ENCODE peak calls at places on chromosomes 13 and 19, in four cellular contexts. One of them, this sample, is unnamed.

GRCh38 chr19:4693471-4694121 is 23.5 kb upstream of the MYDGF start:
- DNase-seq in breast epithelium: no peak
- DNase-seq in heart left ventricle: no peak
- DNase-seq in lower leg skin: no peak
- DNase-seq in this sample: no peak

GRCh38 chr13:25584975-25585374 is 213.2 kb downstream of the ATP8A2 start:
- DNase-seq in breast epithelium: no peak
- DNase-seq in heart left ventricle: no peak
- DNase-seq in lower leg skin: no peak
- DNase-seq in this sample: no peak

GRCh38 chr13:50129065-50129922 is 114.0 kb downstream of the KCNRG start:
- DNase-seq in breast epithelium: no peak
- DNase-seq in heart left ventricle: no peak
- DNase-seq in lower leg skin: no peak
- DNase-seq in this sample: no peak

GRCh38 chr19:6059996-6060599 is 50.2 kb downstream of the RFX2 start:
- DNase-seq in breast epithelium: peak
- DNase-seq in heart left ventricle: no peak
- DNase-seq in lower leg skin: peak
- DNase-seq in this sample: peak

GRCh38 chr19:13466697-13467096 is 39.6 kb downstream of the CACNA1A start:
- DNase-seq in breast epithelium: no peak
- DNase-seq in heart left ventricle: no peak
- DNase-seq in lower leg skin: no peak
- DNase-seq in this sample: no peak

GRCh38 chr19:48480151-48480475 is 10.9 kb downstream of the CYTH2 start:
- DNase-seq in breast epithelium: no peak
- DNase-seq in heart left ventricle: peak
- DNase-seq in lower leg skin: peak
- DNase-seq in this sample: peak

GRCh38 chr13:24172071-24172470 is 11.6 kb downstream of the SPATA13 start:
- DNase-seq in breast epithelium: no peak
- DNase-seq in heart left ventricle: no peak
- DNase-seq in lower leg skin: no peak
- DNase-seq in this sample: no peak

GRCh38 chr19:17348700-17349099 is 11.3 kb downstream of the GTPBP3 start:
- DNase-seq in breast epithelium: peak
- DNase-seq in heart left ventricle: peak
- DNase-seq in lower leg skin: no peak
- DNase-seq in this sample: peak

GRCh38 chr13:46124531-46124966 is 19.7 kb upstream of the CPB2 start:
- DNase-seq in breast epithelium: no peak
- DNase-seq in heart left ventricle: no peak
- DNase-seq in lower leg skin: no peak
- DNase-seq in this sample: no peak

GRCh38 chr19:48698046-48698445 is 2.3 kb downstream of the FUT2 start:
- DNase-seq in breast epithelium: no peak
- DNase-seq in heart left ventricle: no peak
- DNase-seq in lower leg skin: no peak
- DNase-seq in this sample: no peak

GRCh38 chr13:23715762-23716235 is 145.6 kb downstream of the TNFRSF19 start:
- DNase-seq in breast epithelium: no peak
- DNase-seq in heart left ventricle: no peak
- DNase-seq in lower leg skin: no peak
- DNase-seq in this sample: peak

GRCh38 chr13:114132419-114133121 is at the start of gene RASA3:
- DNase-seq in breast epithelium: no peak
- DNase-seq in heart left ventricle: peak
- DNase-seq in lower leg skin: peak
- DNase-seq in this sample: peak

GRCh38 chr13:114131581-114132418 is 623 bp downstream of the RASA3 start:
- DNase-seq in breast epithelium: no peak
- DNase-seq in heart left ventricle: no peak
- DNase-seq in lower leg skin: no peak
- DNase-seq in this sample: no peak

GRCh38 chr13:114130131-114130707 is 2.2 kb downstream of the RASA3 start:
- DNase-seq in breast epithelium: no peak
- DNase-seq in heart left ventricle: no peak
- DNase-seq in lower leg skin: no peak
- DNase-seq in this sample: no peak

GRCh38 chr13:114129649-114130062 is 2.8 kb downstream of the RASA3 start:
- DNase-seq in breast epithelium: no peak
- DNase-seq in heart left ventricle: no peak
- DNase-seq in lower leg skin: no peak
- DNase-seq in this sample: no peak

DNA sequence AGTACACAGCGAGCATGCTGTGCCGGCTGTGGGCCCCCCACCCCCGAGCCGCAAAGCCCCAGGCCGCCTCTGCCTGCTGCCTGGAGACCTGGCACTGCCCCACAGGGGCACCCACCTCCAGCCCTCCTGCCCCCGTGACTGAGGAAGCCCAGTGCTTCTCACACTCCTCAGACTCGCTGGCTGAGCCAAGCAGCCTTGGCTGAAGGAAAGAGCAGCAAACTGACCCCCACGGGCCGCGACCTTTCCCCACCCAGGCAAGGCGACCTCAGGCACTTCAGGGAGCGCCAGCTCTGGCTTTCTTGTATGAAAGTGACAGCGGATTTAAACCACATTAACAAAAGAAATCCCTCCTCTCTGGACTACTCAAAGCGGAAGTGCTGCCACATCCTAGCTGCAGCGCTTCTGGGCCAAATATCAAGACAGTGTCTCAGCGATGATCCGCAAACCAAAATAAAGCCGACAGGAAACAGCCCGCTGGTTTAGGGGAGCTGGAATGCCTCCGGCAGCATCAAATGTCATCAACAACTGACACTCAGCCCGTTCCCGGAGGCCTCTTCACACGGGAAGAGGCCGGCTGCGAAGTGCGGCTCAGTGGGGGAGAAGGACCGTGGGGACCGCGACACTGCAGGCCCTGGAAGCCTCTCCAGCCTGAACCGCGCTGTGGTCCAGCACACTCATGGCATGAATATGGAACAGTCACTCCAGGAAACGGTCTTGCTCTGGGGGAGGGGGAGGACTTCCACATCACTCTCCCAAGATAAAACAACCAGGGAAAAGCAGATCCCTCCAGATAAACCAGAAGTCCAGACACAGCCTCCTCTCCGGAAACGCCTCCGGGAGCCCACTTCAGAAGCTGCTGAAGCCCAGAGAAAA is 1.5 kb downstream of the RASA3 start:
- DNase-seq in breast epithelium: no peak
- DNase-seq in heart left ventricle: peak
- DNase-seq in lower leg skin: no peak
- DNase-seq in this sample: peak
- TF ChIP-seq POLR2A in breast epithelium: no peak
- TF ChIP-seq POLR2A in heart left ventricle: no peak
- TF ChIP-seq POLR2A in lower leg skin: no peak
- TF ChIP-seq POLR2A in this sample: peak

DNA sequence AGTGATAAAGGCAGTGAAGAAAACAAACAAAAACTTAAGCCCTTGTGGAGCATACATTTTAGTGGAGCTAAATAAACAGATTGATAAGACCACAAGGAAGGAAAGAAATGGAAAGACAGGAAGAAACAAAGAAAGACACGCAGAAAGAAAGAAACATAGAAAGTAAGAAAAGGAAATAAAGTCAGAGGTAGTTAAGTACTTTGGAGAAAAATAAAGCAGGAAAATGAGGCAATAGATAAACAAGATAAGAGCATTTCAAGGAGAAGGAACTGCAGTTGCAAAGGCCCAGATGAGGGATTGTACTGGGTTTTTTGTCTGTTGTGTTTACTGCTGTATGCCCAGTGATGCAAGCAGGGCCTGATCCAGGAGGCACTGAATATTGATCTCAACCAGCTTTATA is 1.0 kb downstream of the NFKBIB start:
- DNase-seq in breast epithelium: no peak
- DNase-seq in heart left ventricle: no peak
- DNase-seq in lower leg skin: no peak
- DNase-seq in this sample: no peak
- H3K4me3 ChIP-seq in breast epithelium: peak
- H3K4me3 ChIP-seq in heart left ventricle: peak
- H3K4me3 ChIP-seq in lower leg skin: no peak
- H3K4me3 ChIP-seq in this sample: no peak

GRCh38 chr13:75762967-75763366 is 126.8 kb downstream of the LMO7 start:
- DNase-seq in breast epithelium: no peak
- DNase-seq in heart left ventricle: no peak
- DNase-seq in lower leg skin: no peak
- DNase-seq in this sample: no peak

GRCh38 chr13:75761373-75761772 is 125.2 kb downstream of the LMO7 start:
- DNase-seq in breast epithelium: no peak
- DNase-seq in heart left ventricle: no peak
- DNase-seq in lower leg skin: no peak
- DNase-seq in this sample: no peak

GRCh38 chr13:75763511-75763910 is 127.4 kb downstream of the LMO7 start:
- DNase-seq in breast epithelium: no peak
- DNase-seq in heart left ventricle: no peak
- DNase-seq in lower leg skin: no peak
- DNase-seq in this sample: no peak

GRCh38 chr13:75760182-75760981 is 124.3 kb downstream of the LMO7 start:
- DNase-seq in breast epithelium: no peak
- DNase-seq in heart left ventricle: peak
- DNase-seq in lower leg skin: no peak
- DNase-seq in this sample: peak

DNA sequence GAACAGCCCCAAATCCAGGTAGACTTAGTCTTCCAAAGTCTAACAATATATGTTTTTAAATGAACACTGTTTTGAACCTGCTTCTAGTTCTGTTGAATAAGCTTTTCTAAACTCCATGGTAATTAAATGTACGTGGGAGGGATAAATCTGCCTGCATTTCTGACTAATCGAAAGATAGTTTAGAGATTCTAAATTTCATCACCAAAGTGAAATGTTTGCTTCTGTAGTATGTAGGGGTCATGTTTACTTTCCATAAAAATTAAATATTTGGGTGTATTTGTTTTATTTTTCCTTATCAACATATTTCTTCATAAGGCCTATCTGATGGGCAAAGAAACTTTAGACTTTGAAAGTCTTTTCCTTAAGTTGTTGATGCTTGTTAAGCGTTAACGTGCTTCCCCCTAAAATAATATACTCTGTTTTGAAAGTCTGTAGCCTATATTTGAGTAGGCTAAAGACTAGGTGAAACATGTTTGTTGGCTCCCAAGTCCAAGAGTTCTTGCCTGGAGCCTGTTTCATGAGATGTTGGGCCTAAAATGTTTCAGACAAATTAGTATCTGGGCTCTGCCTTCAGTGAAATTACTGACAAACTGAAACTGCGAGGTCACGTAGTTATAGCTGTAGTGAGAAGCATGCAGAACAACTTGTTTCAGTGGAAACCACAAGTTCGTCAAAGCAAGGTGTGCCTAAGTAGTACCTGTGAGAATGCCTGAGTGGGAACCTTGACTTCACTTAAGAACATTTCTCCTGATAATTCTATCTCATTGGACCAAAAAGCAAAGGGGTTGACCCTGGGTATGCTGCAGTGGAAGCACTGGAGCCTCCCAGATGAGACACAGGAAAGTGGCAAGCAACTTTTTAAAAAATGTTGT is 126.2 kb downstream of the LMO7 start:
- DNase-seq in breast epithelium: no peak
- DNase-seq in heart left ventricle: no peak
- DNase-seq in lower leg skin: no peak
- DNase-seq in this sample: no peak
- TF ChIP-seq POLR2A in breast epithelium: no peak
- TF ChIP-seq POLR2A in heart left ventricle: no peak
- TF ChIP-seq POLR2A in lower leg skin: no peak
- TF ChIP-seq POLR2A in this sample: peak

GRCh38 chr13:40172149-40172591 is 494.3 kb downstream of the FOXO1 start:
- DNase-seq in breast epithelium: peak
- DNase-seq in heart left ventricle: no peak
- DNase-seq in lower leg skin: no peak
- DNase-seq in this sample: no peak
- H3K4me3 ChIP-seq in breast epithelium: peak
- H3K4me3 ChIP-seq in heart left ventricle: no peak
- H3K4me3 ChIP-seq in lower leg skin: no peak
- H3K4me3 ChIP-seq in this sample: no peak

GRCh38 chr13:114043421-114044053 is 69.7 kb upstream of the C13orf46 start:
- DNase-seq in breast epithelium: peak
- DNase-seq in heart left ventricle: peak
- DNase-seq in lower leg skin: peak
- DNase-seq in this sample: peak
- TF ChIP-seq POLR2A in breast epithelium: no peak
- TF ChIP-seq POLR2A in heart left ventricle: no peak
- TF ChIP-seq POLR2A in lower leg skin: no peak
- TF ChIP-seq POLR2A in this sample: no peak

GRCh38 chr19:15433519-15434069 is 14.8 kb upstream of the AKAP8L start:
- DNase-seq in breast epithelium: no peak
- DNase-seq in heart left ventricle: no peak
- DNase-seq in lower leg skin: no peak
- DNase-seq in this sample: no peak
- H3K4me3 ChIP-seq in breast epithelium: peak
- H3K4me3 ChIP-seq in heart left ventricle: peak
- H3K4me3 ChIP-seq in lower leg skin: no peak
- H3K4me3 ChIP-seq in this sample: peak

DNA sequence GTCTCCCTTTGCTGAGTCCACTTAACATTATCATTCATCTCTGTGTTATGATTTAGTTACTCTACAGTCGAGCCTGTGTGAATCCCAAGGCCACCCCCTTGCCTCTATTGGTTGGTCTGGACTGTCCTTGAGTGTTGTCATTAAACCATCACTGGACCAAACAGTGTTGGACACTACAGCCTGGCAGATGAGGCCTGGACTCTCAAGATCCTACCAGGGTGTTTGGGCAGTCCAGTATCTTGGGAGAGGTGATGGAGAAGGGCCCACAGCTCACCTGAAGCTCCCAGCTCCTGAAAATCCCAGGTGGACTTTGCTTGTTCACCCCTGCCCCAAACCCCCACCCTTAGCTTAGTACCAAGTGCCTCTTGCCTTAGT is 3.8 kb downstream of the CHMP2A start:
- DNase-seq in breast epithelium: no peak
- DNase-seq in heart left ventricle: no peak
- DNase-seq in lower leg skin: no peak
- DNase-seq in this sample: no peak
- TF ChIP-seq POLR2A in breast epithelium: no peak
- TF ChIP-seq POLR2A in heart left ventricle: no peak
- TF ChIP-seq POLR2A in lower leg skin: no peak
- TF ChIP-seq POLR2A in this sample: no peak

This sample was measured in body of pancreas.